ENCODE peak calls at places on chromosomes 4 and X, in seven cellular contexts. Q is spleen, E is transverse colon, F is HCT116, T is heart left ventricle, N is suprapubic skin, H is upper lobe of left lung. L is an unnamed sample.

GRCh38 chr4:168509786-168510185 is 12.9 kb downstream of the PALLD start:
- DNase-seq in Q (no peak), E (no peak), F (no peak), T (no peak), N (no peak), H (no peak), L (no peak)

GRCh38 chr4:138870739-138871633 is 144.6 kb upstream of the NOCT start:
- DNase-seq in Q (no peak), E (peak), F (peak), T (peak), N (no peak), H (no peak), L (peak)

GRCh38 chr4:169815606-169816005 is 57.9 kb upstream of the HPF1 start:
- DNase-seq in Q (no peak), E (no peak), F (no peak), T (no peak), N (no peak), H (no peak), L (no peak)

GRCh38 chr4:58732973-58733372 is 1622.8 kb upstream of the IGFBP7 start:
- DNase-seq in Q (no peak), E (no peak), F (no peak), T (no peak), N (no peak), H (no peak), L (no peak)

GRCh38 chr4:10085828-10086505 is 30.6 kb downstream of the WDR1 start:
- DNase-seq in Q (peak), E (peak), F (no peak), T (no peak), N (peak), H (no peak), L (peak)

GRCh38 chr4:168796362-168797106 is 213.5 kb downstream of the CBR4 start:
- DNase-seq in Q (no peak), E (no peak), F (peak), T (peak), N (no peak), H (no peak), L (no peak)

GRCh38 chr4:113978561-113979156 is 788 bp downstream of the ARSJ start:
- DNase-seq in Q (peak), E (no peak), F (no peak), T (no peak), N (no peak), H (peak), L (no peak)

GRCh38 chr4:82667761-82668505 is 106.1 kb upstream of the TMEM150C start:
- DNase-seq in Q (no peak), E (no peak), F (no peak), T (no peak), N (no peak), H (no peak), L (no peak)

GRCh38 chrX:120350458-120351138 is 11.3 kb upstream of the ATP1B4 start:
- DNase-seq in Q (no peak), E (no peak), F (no peak), T (no peak), N (no peak), H (no peak), L (no peak)

GRCh38 chrX:118773782-118774181 is 46.4 kb downstream of the IL13RA1 start:
- DNase-seq in Q (no peak), E (peak), F (no peak), T (no peak), N (no peak), H (no peak), L (no peak)

GRCh38 chr4:74874785-74875367 is 58.0 kb upstream of the PARM1 start:
- DNase-seq in Q (no peak), E (no peak), F (peak), T (no peak), N (no peak), H (no peak), L (peak)

GRCh38 chr4:5366421-5366820 is 315.1 kb downstream of the STK32B start:
- DNase-seq in Q (no peak), E (no peak), F (no peak), T (no peak), N (no peak), H (peak), L (no peak)

GRCh38 chrX:78102100-78102499 is 1.9 kb upstream of the PGK1 start:
- DNase-seq in Q (no peak), E (no peak), F (no peak), T (no peak), N (no peak), H (no peak), L (no peak)

GRCh38 chr4:3660928-3661515 is 105.2 kb upstream of the ADRA2C start:
- DNase-seq in Q (no peak), E (no peak), F (no peak), T (no peak), N (no peak), H (peak), L (no peak)

GRCh38 chrX:38129366-38129765 is 91.3 kb downstream of the SRPX start:
- DNase-seq in Q (no peak), E (no peak), F (no peak), T (no peak), N (no peak), H (no peak), L (no peak)

GRCh38 chrX:9656277-9656676 is 109.4 kb downstream of the GPR143 start:
- DNase-seq in Q (no peak), E (no peak), F (no peak), T (no peak), N (no peak), H (no peak), L (peak)

GRCh38 chrX:39427492-39428289 is 626.4 kb downstream of the MID1IP1 start:
- DNase-seq in Q (no peak), E (no peak), F (no peak), T (no peak), N (no peak), H (no peak), L (no peak)

GRCh38 chrX:642436-643210 is 12.0 kb downstream of the SHOX start:
- DNase-seq in Q (no peak), E (no peak), F (no peak), T (no peak), N (no peak), H (peak), L (no peak)

GRCh38 chr4:31084806-31085416 is 364.7 kb downstream of the PCDH7 start:
- DNase-seq in Q (peak), E (no peak), F (peak), T (no peak), N (no peak), H (no peak), L (no peak)

GRCh38 chrX:10011261-10011931 is 44.2 kb downstream of the CLDN34 start:
- DNase-seq in Q (no peak), E (no peak), F (no peak), T (no peak), N (no peak), H (no peak), L (no peak)

GRCh38 chrX:53086464-53086863 is 4.3 kb downstream of the TSPYL2 start:
- DNase-seq in Q (no peak), E (peak), F (no peak), T (peak), N (no peak), H (no peak), L (peak)

GRCh38 chr4:88275516-88275915 is 8.8 kb downstream of the PPM1K start:
- DNase-seq in Q (no peak), E (no peak), F (no peak), T (no peak), N (no peak), H (no peak), L (no peak)

GRCh38 chr4:123613586-123614344 is 217.2 kb downstream of the SPRY1 start:
- DNase-seq in Q (no peak), E (no peak), F (no peak), T (no peak), N (no peak), H (no peak), L (no peak)

GRCh38 chr4:181757921-181758320 is 485.3 kb upstream of the TENM3 start:
- DNase-seq in Q (no peak), E (no peak), F (no peak), T (no peak), N (no peak), H (no peak), L (no peak)

GRCh38 chr4:72442715-72443114 is 126.3 kb downstream of the ADAMTS3 start:
- DNase-seq in Q (no peak), E (no peak), F (no peak), T (no peak), N (no peak), H (no peak), L (no peak)

GRCh38 chr4:148964456-148964855 is 522.2 kb upstream of the NR3C2 start:
- DNase-seq in Q (no peak), E (no peak), F (no peak), T (no peak), N (no peak), H (no peak), L (no peak)

GRCh38 chrX:14356401-14356800 is 172.9 kb upstream of the GLRA2 start:
- DNase-seq in Q (no peak), E (no peak), F (no peak), T (no peak), N (no peak), H (no peak), L (no peak)

GRCh38 chr4:111979921-111980320 is 165.3 kb upstream of the FAM241A start:
- DNase-seq in Q (no peak), E (no peak), F (no peak), T (no peak), N (no peak), H (no peak), L (no peak)

GRCh38 chr4:188428935-188429334 is 289.7 kb downstream of the TRIML1 start:
- DNase-seq in Q (no peak), E (no peak), F (no peak), T (no peak), N (no peak), H (no peak), L (no peak)

GRCh38 chr4:114595207-114595606 is 3.4 kb upstream of the UGT8 start:
- DNase-seq in Q (no peak), E (no peak), F (no peak), T (no peak), N (no peak), H (no peak), L (no peak)

GRCh38 chr4:14787894-14788293 is 214.4 kb upstream of the CPEB2 start:
- DNase-seq in Q (no peak), E (peak), F (no peak), T (no peak), N (no peak), H (no peak), L (no peak)
- TF ChIP-seq CTCF in Q (peak), E (peak), F (peak), T (peak), N (no peak), H (peak), L (no peak)

GRCh38 chrX:133661962-133662839 is 246.9 kb upstream of the GPC4 start:
- DNase-seq in Q (no peak), E (no peak), F (no peak), T (no peak), N (no peak), H (no peak), L (no peak)
- TF ChIP-seq POLR2A in Q (no peak), E (no peak), F (no peak), T (no peak), N (no peak), H (no peak), L (no peak)

DNA sequence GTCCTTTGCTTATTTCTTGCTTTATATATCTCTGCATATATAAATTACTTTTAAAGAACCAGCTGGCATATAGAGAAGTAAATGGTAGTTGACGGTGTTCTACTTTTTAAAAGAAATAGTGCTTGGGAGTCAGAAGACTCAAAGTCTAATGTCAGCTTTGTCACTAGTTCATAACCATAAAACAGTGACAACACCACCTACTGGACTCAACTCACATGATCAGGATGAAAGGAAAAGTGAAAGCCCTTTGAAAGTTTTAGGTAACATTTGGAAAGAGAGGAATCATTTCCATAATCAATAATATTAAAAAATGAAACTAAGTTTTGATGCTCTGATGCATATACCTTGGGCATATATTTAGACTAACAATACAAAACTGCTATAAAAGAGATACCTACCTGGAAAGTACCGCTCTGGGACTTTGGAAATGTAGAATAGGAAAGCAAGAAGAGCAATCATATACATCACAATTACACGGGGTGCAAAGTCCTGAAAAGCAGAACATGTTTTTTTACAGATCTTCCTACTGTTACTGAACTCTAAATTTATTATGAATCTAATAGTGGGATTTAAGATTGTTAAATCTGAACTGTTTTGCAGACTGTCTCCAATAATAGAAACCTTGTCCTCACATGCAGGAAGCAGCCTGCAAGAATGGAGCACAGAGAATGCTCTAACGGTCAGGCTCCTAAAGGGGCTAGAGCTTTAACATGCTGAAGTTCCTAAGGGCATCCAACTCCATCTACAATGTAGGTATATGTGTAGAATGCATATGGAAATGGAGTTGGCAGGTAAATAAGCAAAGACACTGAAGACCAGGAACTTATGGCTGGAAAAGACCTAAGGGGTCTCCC is 15.6 kb downstream of the PAQR3 start:
- DNase-seq in Q (no peak), E (no peak), F (no peak), T (no peak), N (no peak), H (no peak), L (no peak)
- TF ChIP-seq CTCF in Q (no peak), E (peak), F (no peak), T (no peak), N (no peak), H (no peak), L (no peak)

GRCh38 chr4:118278473-118279274 is 74.1 kb downstream of the PRSS12 start:
- DNase-seq in Q (peak), E (peak), F (peak), T (peak), N (peak), H (peak), L (peak)
- TF ChIP-seq POLR2A in Q (peak), E (peak), F (peak), T (peak), N (peak), H (peak), L (peak)

DNA sequence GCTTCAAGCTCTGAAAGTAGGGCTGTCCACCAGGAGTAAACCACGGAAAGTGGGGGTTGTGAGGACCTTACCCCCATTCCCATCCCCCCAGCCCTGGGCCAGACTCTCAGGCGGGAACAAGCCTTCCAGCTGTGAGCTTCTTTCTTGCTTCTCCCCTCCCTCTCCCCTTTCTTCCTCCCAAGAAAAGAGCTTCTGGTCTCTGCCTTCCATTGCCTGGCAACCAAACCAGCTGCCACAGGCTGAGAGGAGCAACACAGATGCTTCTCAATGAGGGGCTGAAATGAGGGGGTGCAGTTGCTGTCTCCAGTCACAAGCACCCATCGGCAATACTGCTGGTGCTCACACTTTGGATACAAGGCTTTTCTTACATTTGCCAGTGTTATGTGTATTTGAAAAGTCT is 72.5 kb downstream of the SLC16A2 start:
- DNase-seq in Q (no peak), E (no peak), F (no peak), T (no peak), N (no peak), H (no peak), L (no peak)
- TF ChIP-seq CTCF in Q (no peak), E (no peak), F (no peak), T (no peak), N (no peak), H (no peak), L (no peak)